ENCODE peak calls at places on chromosomes 3 and 15, in eight cellular contexts. One of them, this sample, is unnamed.

GRCh38 chr3:151923901-151924300 is 50.5 kb downstream of the SUCNR1 start:
- DNase-seq in SK-N-SH: no peak
- DNase-seq in OCI-LY7: no peak
- DNase-seq in fibroblast of lung: peak; percentile 75
- DNase-seq in mesenchymal stem cell: no peak
- DNase-seq in IMR-90: peak; percentile 63
- DNase-seq in neuronal stem cell: no peak
- DNase-seq in PC-9: no peak
- DNase-seq in this sample: no peak

GRCh38 chr3:141425523-141426233 is 57.4 kb downstream of the ZBTB38 start:
- DNase-seq in neuronal stem cell: no peak
- DNase-seq in IMR-90: peak; percentile 66
- DNase-seq in PC-9: no peak
- DNase-seq in fibroblast of lung: peak; percentile 77
- DNase-seq in mesenchymal stem cell: no peak
- DNase-seq in OCI-LY7: no peak
- DNase-seq in SK-N-SH: no peak
- DNase-seq in this sample: no peak

GRCh38 chr3:147407107-147407494 is 758 bp upstream of the ZIC4 start:
- DNase-seq in OCI-LY7: no peak
- DNase-seq in PC-9: no peak
- DNase-seq in mesenchymal stem cell: no peak
- DNase-seq in IMR-90: no peak
- DNase-seq in SK-N-SH: no peak
- DNase-seq in neuronal stem cell: peak; percentile 42
- DNase-seq in fibroblast of lung: no peak
- DNase-seq in this sample: peak; percentile 65

GRCh38 chr3:129263161-129263910 is 13.9 kb downstream of the COPG1 start:
- DNase-seq in neuronal stem cell: no peak
- DNase-seq in PC-9: no peak
- DNase-seq in IMR-90: no peak
- DNase-seq in mesenchymal stem cell: no peak
- DNase-seq in OCI-LY7: no peak
- DNase-seq in fibroblast of lung: no peak
- DNase-seq in SK-N-SH: no peak
- DNase-seq in this sample: no peak

GRCh38 chr3:148974726-148975125 is 16.6 kb upstream of the GYG1 start:
- DNase-seq in mesenchymal stem cell: no peak
- DNase-seq in OCI-LY7: no peak
- DNase-seq in fibroblast of lung: no peak
- DNase-seq in PC-9: no peak
- DNase-seq in neuronal stem cell: no peak
- DNase-seq in IMR-90: peak; percentile 23
- DNase-seq in SK-N-SH: no peak
- DNase-seq in this sample: no peak

GRCh38 chr3:134236505-134236904 is 14.2 kb downstream of the RYK start:
- DNase-seq in PC-9: no peak
- DNase-seq in fibroblast of lung: no peak
- DNase-seq in mesenchymal stem cell: no peak
- DNase-seq in IMR-90: no peak
- DNase-seq in neuronal stem cell: no peak
- DNase-seq in OCI-LY7: no peak
- DNase-seq in SK-N-SH: no peak
- DNase-seq in this sample: no peak

GRCh38 chr3:56118968-56119367 is 349.3 kb downstream of the ERC2 start:
- DNase-seq in IMR-90: no peak
- DNase-seq in SK-N-SH: no peak
- DNase-seq in OCI-LY7: no peak
- DNase-seq in neuronal stem cell: no peak
- DNase-seq in mesenchymal stem cell: no peak
- DNase-seq in fibroblast of lung: no peak
- DNase-seq in PC-9: no peak
- DNase-seq in this sample: no peak

GRCh38 chr3:30112904-30113484 is 493.4 kb upstream of the TGFBR2 start:
- DNase-seq in OCI-LY7: peak; percentile 45
- DNase-seq in SK-N-SH: no peak
- DNase-seq in neuronal stem cell: peak; percentile 5
- DNase-seq in PC-9: no peak
- DNase-seq in fibroblast of lung: peak; percentile 45
- DNase-seq in mesenchymal stem cell: peak; percentile 58
- DNase-seq in IMR-90: peak; percentile 59
- DNase-seq in this sample: peak; percentile 54

GRCh38 chr15:27665002-27665401 is 434.1 kb downstream of the OCA2 start:
- DNase-seq in neuronal stem cell: no peak
- DNase-seq in mesenchymal stem cell: no peak
- DNase-seq in SK-N-SH: no peak
- DNase-seq in fibroblast of lung: no peak
- DNase-seq in OCI-LY7: no peak
- DNase-seq in PC-9: no peak
- DNase-seq in IMR-90: no peak
- DNase-seq in this sample: no peak

GRCh38 chr3:160225181-160226025 is at the start of gene C3orf80:
- DNase-seq in IMR-90: peak; percentile 26
- DNase-seq in neuronal stem cell: peak; percentile 65
- DNase-seq in OCI-LY7: peak; percentile 30
- DNase-seq in PC-9: peak; percentile 69
- DNase-seq in SK-N-SH: peak; percentile 86
- DNase-seq in mesenchymal stem cell: peak; percentile 47
- DNase-seq in fibroblast of lung: peak; percentile 52
- DNase-seq in this sample: peak; percentile 85

GRCh38 chr15:95874625-95875024 is 455.9 kb upstream of the NR2F2 start:
- DNase-seq in neuronal stem cell: no peak
- DNase-seq in fibroblast of lung: no peak
- DNase-seq in SK-N-SH: no peak
- DNase-seq in IMR-90: no peak
- DNase-seq in OCI-LY7: no peak
- DNase-seq in PC-9: no peak
- DNase-seq in mesenchymal stem cell: no peak
- DNase-seq in this sample: no peak

GRCh38 chr15:99958426-99959097 is 225.3 kb upstream of the LYSMD4 start:
- DNase-seq in PC-9: no peak
- DNase-seq in OCI-LY7: no peak
- DNase-seq in neuronal stem cell: no peak
- DNase-seq in fibroblast of lung: no peak
- DNase-seq in IMR-90: no peak
- DNase-seq in mesenchymal stem cell: no peak
- DNase-seq in SK-N-SH: no peak
- DNase-seq in this sample: no peak

GRCh38 chr3:33884204-33884561 is 85.8 kb downstream of the PDCD6IP start:
- DNase-seq in SK-N-SH: no peak
- DNase-seq in OCI-LY7: no peak
- DNase-seq in mesenchymal stem cell: no peak
- DNase-seq in neuronal stem cell: no peak
- DNase-seq in IMR-90: no peak
- DNase-seq in PC-9: no peak
- DNase-seq in fibroblast of lung: no peak
- DNase-seq in this sample: peak; percentile 4

GRCh38 chr3:12916159-12916558 is 74.8 kb upstream of the RPL32 start:
- DNase-seq in SK-N-SH: no peak
- DNase-seq in OCI-LY7: no peak
- DNase-seq in PC-9: no peak
- DNase-seq in fibroblast of lung: no peak
- DNase-seq in mesenchymal stem cell: no peak
- DNase-seq in IMR-90: no peak
- DNase-seq in neuronal stem cell: no peak
- DNase-seq in this sample: no peak

GRCh38 chr3:45964139-45964538 is 20.9 kb downstream of the CXCR6 start:
- DNase-seq in fibroblast of lung: no peak
- DNase-seq in IMR-90: no peak
- DNase-seq in PC-9: no peak
- DNase-seq in mesenchymal stem cell: no peak
- DNase-seq in OCI-LY7: no peak
- DNase-seq in SK-N-SH: no peak
- DNase-seq in neuronal stem cell: no peak
- DNase-seq in this sample: no peak

GRCh38 chr3:47016934-47017435 is 37.5 kb downstream of the NBEAL2 start:
- DNase-seq in mesenchymal stem cell: peak; percentile 80
- DNase-seq in SK-N-SH: no peak
- DNase-seq in neuronal stem cell: no peak
- DNase-seq in fibroblast of lung: peak; percentile 92
- DNase-seq in IMR-90: peak; percentile 90
- DNase-seq in OCI-LY7: peak; percentile 83
- DNase-seq in PC-9: no peak
- DNase-seq in this sample: no peak

GRCh38 chr15:79316864-79317263 is 6.0 kb downstream of the TMED3 start:
- DNase-seq in SK-N-SH: no peak
- DNase-seq in fibroblast of lung: no peak
- DNase-seq in mesenchymal stem cell: no peak
- DNase-seq in IMR-90: no peak
- DNase-seq in PC-9: no peak
- DNase-seq in OCI-LY7: no peak
- DNase-seq in neuronal stem cell: no peak
- DNase-seq in this sample: no peak

GRCh38 chr3:171175840-171176239 is 149.3 kb upstream of the SLC2A2 start:
- DNase-seq in mesenchymal stem cell: no peak
- DNase-seq in fibroblast of lung: no peak
- DNase-seq in SK-N-SH: no peak
- DNase-seq in neuronal stem cell: no peak
- DNase-seq in IMR-90: peak; percentile 68
- DNase-seq in PC-9: no peak
- DNase-seq in OCI-LY7: no peak
- DNase-seq in this sample: no peak

GRCh38 chr15:90994059-90994416 is 297 bp downstream of the PRC1 start:
- DNase-seq in PC-9: peak; percentile 9
- DNase-seq in mesenchymal stem cell: no peak
- DNase-seq in OCI-LY7: peak; percentile 48
- DNase-seq in fibroblast of lung: peak; percentile 6
- DNase-seq in SK-N-SH: peak; percentile 62
- DNase-seq in neuronal stem cell: peak; percentile 12
- DNase-seq in IMR-90: no peak
- DNase-seq in this sample: peak; percentile 59

GRCh38 chr3:185153861-185154629 is 1.2 kb upstream of the C3orf70 start:
- DNase-seq in PC-9: no peak
- DNase-seq in IMR-90: no peak
- DNase-seq in fibroblast of lung: no peak
- DNase-seq in mesenchymal stem cell: no peak
- DNase-seq in OCI-LY7: no peak
- DNase-seq in neuronal stem cell: no peak
- DNase-seq in SK-N-SH: peak; percentile 30
- DNase-seq in this sample: peak; percentile 38

GRCh38 chr3:130537609-130538304 is 20.8 kb downstream of the COL6A6 start:
- DNase-seq in OCI-LY7: no peak
- DNase-seq in SK-N-SH: no peak
- DNase-seq in fibroblast of lung: no peak
- DNase-seq in IMR-90: no peak
- DNase-seq in PC-9: no peak
- DNase-seq in neuronal stem cell: no peak
- DNase-seq in mesenchymal stem cell: no peak
- DNase-seq in this sample: peak; percentile 43

GRCh38 chr3:105867690-105868449 is 942 bp downstream of the CBLB start:
- DNase-seq in OCI-LY7: no peak
- DNase-seq in mesenchymal stem cell: no peak
- DNase-seq in SK-N-SH: no peak
- DNase-seq in neuronal stem cell: no peak
- DNase-seq in IMR-90: no peak
- DNase-seq in PC-9: no peak
- DNase-seq in fibroblast of lung: no peak
- DNase-seq in this sample: no peak
- H2AFZ ChIP-seq in OCI-LY7: peak overlapping the region; percentile 72
- H2AFZ ChIP-seq in mesenchymal stem cell: peak overlapping the region; percentile 33
- H2AFZ ChIP-seq in SK-N-SH: peak overlapping the region; percentile 87
- H2AFZ ChIP-seq in neuronal stem cell: peak overlapping the region; percentile 96
- H2AFZ ChIP-seq in IMR-90: peak overlapping the region; percentile 98
- H2AFZ ChIP-seq in PC-9: peak overlapping the region; percentile 98
- H2AFZ ChIP-seq in fibroblast of lung: peak overlapping the region; percentile 48
- H2AFZ ChIP-seq in this sample: peak overlapping the region; percentile 85

DNA sequence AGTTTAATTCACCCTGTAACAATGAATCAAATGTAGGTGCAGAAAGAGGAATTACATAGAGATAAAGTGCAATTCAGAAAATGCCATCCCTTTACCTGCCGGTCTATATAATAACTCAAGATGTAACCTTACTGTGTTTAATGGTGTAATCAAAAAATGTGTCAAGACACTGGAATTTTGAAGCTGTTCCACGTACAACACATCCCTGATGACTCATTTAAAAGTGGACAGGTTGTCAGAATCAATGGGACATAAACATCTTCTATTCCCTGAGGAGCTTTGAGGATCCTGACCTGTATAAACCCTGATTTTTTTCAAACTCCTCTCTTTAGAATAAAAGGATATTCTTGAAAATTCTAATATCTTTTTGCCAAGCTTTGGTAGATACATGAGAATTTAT is 138.6 kb downstream of the TAFA4 start:
- DNase-seq in SK-N-SH: no peak
- DNase-seq in PC-9: no peak
- DNase-seq in neuronal stem cell: no peak
- DNase-seq in IMR-90: no peak
- DNase-seq in OCI-LY7: no peak
- DNase-seq in fibroblast of lung: no peak
- DNase-seq in mesenchymal stem cell: no peak
- DNase-seq in this sample: no peak
- H2AFZ ChIP-seq in SK-N-SH: no peak overlapping the region
- H2AFZ ChIP-seq in PC-9: no peak overlapping the region
- H2AFZ ChIP-seq in neuronal stem cell: no peak overlapping the region
- H2AFZ ChIP-seq in IMR-90: no peak overlapping the region
- H2AFZ ChIP-seq in OCI-LY7: no peak overlapping the region
- H2AFZ ChIP-seq in fibroblast of lung: no peak overlapping the region
- H2AFZ ChIP-seq in mesenchymal stem cell: no peak overlapping the region
- H2AFZ ChIP-seq in this sample: no peak overlapping the region

DNA sequence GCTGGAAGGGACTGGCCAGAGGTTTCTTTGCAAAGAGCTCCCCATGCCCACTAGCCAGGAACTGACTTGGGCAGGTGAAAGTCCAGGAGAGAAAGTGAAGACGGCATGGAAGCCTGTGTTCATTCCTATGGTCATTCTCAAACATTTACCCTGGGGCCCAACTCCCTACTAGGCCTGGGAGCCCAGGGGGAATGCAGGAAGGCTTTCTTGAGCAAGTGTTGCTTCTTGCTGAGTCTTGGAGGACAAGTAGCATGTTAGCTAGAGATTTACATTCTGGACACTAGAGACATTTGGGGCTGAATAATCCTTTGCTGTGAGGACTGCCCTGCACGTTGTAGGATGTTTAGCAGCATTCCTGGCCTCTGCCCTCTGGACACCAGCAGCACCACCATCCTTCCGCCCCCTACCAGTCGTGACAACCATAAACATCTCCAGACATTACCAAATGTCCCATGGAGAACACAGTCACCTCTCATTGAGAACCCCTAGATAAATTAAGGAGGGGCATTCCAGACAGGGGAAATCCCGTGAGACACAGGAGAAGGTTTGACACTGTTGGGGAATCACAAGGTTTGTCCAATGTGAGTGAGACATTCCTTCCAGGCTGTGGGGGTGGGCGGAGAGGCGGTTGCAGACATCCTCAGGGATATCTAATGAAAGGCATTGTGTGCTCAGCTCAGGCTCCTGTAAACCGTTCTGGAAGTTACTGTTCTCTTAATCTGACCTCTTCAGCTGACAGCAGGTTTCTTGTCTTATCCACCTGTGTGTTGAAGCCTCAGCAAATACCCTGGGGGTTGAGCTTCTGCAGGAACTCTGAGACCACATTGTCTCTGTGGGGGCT is 236.2 kb downstream of the TLE3 start:
- DNase-seq in fibroblast of lung: no peak
- DNase-seq in IMR-90: peak; percentile 62
- DNase-seq in OCI-LY7: peak; percentile 83
- DNase-seq in mesenchymal stem cell: peak; percentile 97
- DNase-seq in PC-9: no peak
- DNase-seq in SK-N-SH: no peak
- DNase-seq in neuronal stem cell: no peak
- DNase-seq in this sample: peak; percentile 36
- H2AFZ ChIP-seq in fibroblast of lung: no peak overlapping the region
- H2AFZ ChIP-seq in IMR-90: peak overlapping the region; percentile 9
- H2AFZ ChIP-seq in OCI-LY7: peak overlapping the region; percentile 64
- H2AFZ ChIP-seq in mesenchymal stem cell: no peak overlapping the region
- H2AFZ ChIP-seq in PC-9: no peak overlapping the region
- H2AFZ ChIP-seq in SK-N-SH: no peak overlapping the region
- H2AFZ ChIP-seq in neuronal stem cell: no peak overlapping the region
- H2AFZ ChIP-seq in this sample: no peak overlapping the region

GRCh38 chr3:54877675-54878544 is 49.9 kb downstream of the LRTM1 start:
- DNase-seq in OCI-LY7: no peak
- DNase-seq in IMR-90: no peak
- DNase-seq in SK-N-SH: no peak
- DNase-seq in mesenchymal stem cell: peak; percentile 30
- DNase-seq in PC-9: no peak
- DNase-seq in fibroblast of lung: no peak
- DNase-seq in neuronal stem cell: no peak
- DNase-seq in this sample: no peak
- H2AFZ ChIP-seq in OCI-LY7: no peak overlapping the region
- H2AFZ ChIP-seq in IMR-90: no peak overlapping the region
- H2AFZ ChIP-seq in SK-N-SH: peak overlapping the region; percentile 27
- H2AFZ ChIP-seq in mesenchymal stem cell: no peak overlapping the region
- H2AFZ ChIP-seq in PC-9: no peak overlapping the region
- H2AFZ ChIP-seq in fibroblast of lung: no peak overlapping the region
- H2AFZ ChIP-seq in neuronal stem cell: no peak overlapping the region
- H2AFZ ChIP-seq in this sample: no peak overlapping the region